ENCODE peak calls at places on chromosomes 5 and 9, in four cellular contexts. One of them, this sample, is unnamed.

GRCh38 chr9:127785933-127786772 is at the start of gene CDK9:
- DNase-seq in prostate gland: peak; percentile 89
- DNase-seq in mammary epithelial cell: peak; percentile 84
- DNase-seq in CD8-positive, alpha-beta T cell: peak; percentile 92
- DNase-seq in this sample: peak; percentile 91

GRCh38 chr5:123460296-123460729 is 37.1 kb upstream of the CEP120 start:
- DNase-seq in CD8-positive, alpha-beta T cell: no peak
- DNase-seq in mammary epithelial cell: peak; percentile 16
- DNase-seq in prostate gland: no peak
- DNase-seq in this sample: no peak

GRCh38 chr5:141857226-141857625 is 21.0 kb downstream of the PCDH1 start:
- DNase-seq in mammary epithelial cell: no peak
- DNase-seq in prostate gland: no peak
- DNase-seq in CD8-positive, alpha-beta T cell: no peak
- DNase-seq in this sample: no peak

GRCh38 chr5:137633896-137634295 is 102.0 kb downstream of the KLHL3 start:
- DNase-seq in prostate gland: no peak
- DNase-seq in CD8-positive, alpha-beta T cell: no peak
- DNase-seq in mammary epithelial cell: no peak
- DNase-seq in this sample: no peak

GRCh38 chr5:140181002-140181483 is 6.1 kb downstream of the CYSTM1 start:
- DNase-seq in mammary epithelial cell: no peak
- DNase-seq in prostate gland: no peak
- DNase-seq in CD8-positive, alpha-beta T cell: no peak
- DNase-seq in this sample: no peak

GRCh38 chr5:2163940-2164490 is 281.3 kb upstream of the IRX4 start:
- DNase-seq in prostate gland: no peak
- DNase-seq in CD8-positive, alpha-beta T cell: no peak
- DNase-seq in mammary epithelial cell: no peak
- DNase-seq in this sample: no peak

GRCh38 chr5:177966009-177966838 is 29.8 kb downstream of the PROP1 start:
- DNase-seq in prostate gland: no peak
- DNase-seq in CD8-positive, alpha-beta T cell: no peak
- DNase-seq in mammary epithelial cell: no peak
- DNase-seq in this sample: no peak

GRCh38 chr5:20420991-20421595 is 433.1 kb upstream of the CDH18 start:
- DNase-seq in prostate gland: no peak
- DNase-seq in mammary epithelial cell: no peak
- DNase-seq in CD8-positive, alpha-beta T cell: no peak
- DNase-seq in this sample: no peak

GRCh38 chr5:91280062-91280941 is 102.8 kb downstream of the ARRDC3 start:
- DNase-seq in mammary epithelial cell: peak; percentile 96
- DNase-seq in prostate gland: peak; percentile 91
- DNase-seq in CD8-positive, alpha-beta T cell: peak; percentile 75
- DNase-seq in this sample: peak; percentile 99

GRCh38 chr5:74667396-74667795 is 17.6 kb upstream of the HEXB start:
- DNase-seq in prostate gland: no peak
- DNase-seq in mammary epithelial cell: no peak
- DNase-seq in CD8-positive, alpha-beta T cell: no peak
- DNase-seq in this sample: no peak

GRCh38 chr5:1746371-1747078 is 53.1 kb downstream of the MRPL36 start:
- DNase-seq in prostate gland: no peak
- DNase-seq in CD8-positive, alpha-beta T cell: no peak
- DNase-seq in mammary epithelial cell: no peak
- DNase-seq in this sample: no peak

GRCh38 chr5:136228358-136228757 is 35.4 kb upstream of the SMIM32 start:
- DNase-seq in prostate gland: no peak
- DNase-seq in CD8-positive, alpha-beta T cell: no peak
- DNase-seq in mammary epithelial cell: no peak
- DNase-seq in this sample: no peak

GRCh38 chr5:106086352-106086751 is 1584.4 kb downstream of the EFNA5 start:
- DNase-seq in prostate gland: no peak
- DNase-seq in CD8-positive, alpha-beta T cell: no peak
- DNase-seq in mammary epithelial cell: no peak
- DNase-seq in this sample: no peak

GRCh38 chr5:82735160-82735789 is 341.9 kb downstream of the TMEM167A start:
- DNase-seq in CD8-positive, alpha-beta T cell: no peak
- DNase-seq in mammary epithelial cell: peak; percentile 76
- DNase-seq in prostate gland: no peak
- DNase-seq in this sample: no peak

GRCh38 chr9:106885451-106885850 is 22.5 kb downstream of the ZNF462 start:
- DNase-seq in prostate gland: no peak
- DNase-seq in mammary epithelial cell: peak; percentile 93
- DNase-seq in CD8-positive, alpha-beta T cell: no peak
- DNase-seq in this sample: peak; percentile 84

GRCh38 chr5:10387690-10388089 is 34.2 kb downstream of the MARCHF6 start:
- DNase-seq in prostate gland: no peak
- DNase-seq in mammary epithelial cell: peak; percentile 29
- DNase-seq in CD8-positive, alpha-beta T cell: no peak
- DNase-seq in this sample: peak; percentile 10

GRCh38 chr9:81613002-81613750 is 76.2 kb downstream of the TLE1 start:
- DNase-seq in mammary epithelial cell: no peak
- DNase-seq in prostate gland: no peak
- DNase-seq in CD8-positive, alpha-beta T cell: no peak
- DNase-seq in this sample: no peak

GRCh38 chr9:110048473-110048975 is 159.4 kb downstream of the C9orf152 start:
- DNase-seq in mammary epithelial cell: peak; percentile 66
- DNase-seq in prostate gland: peak; percentile 34
- DNase-seq in CD8-positive, alpha-beta T cell: peak; percentile 50
- DNase-seq in this sample: peak; percentile 86

GRCh38 chr9:116234091-116234490 is 80.5 kb downstream of the PAPPA start:
- DNase-seq in mammary epithelial cell: peak; percentile 59
- DNase-seq in prostate gland: no peak
- DNase-seq in CD8-positive, alpha-beta T cell: no peak
- DNase-seq in this sample: peak; percentile 90

GRCh38 chr5:147882586-147883313 is 4.2 kb downstream of the SCGB3A2 start:
- DNase-seq in CD8-positive, alpha-beta T cell: no peak
- DNase-seq in prostate gland: no peak
- DNase-seq in mammary epithelial cell: no peak
- DNase-seq in this sample: no peak

GRCh38 chr9:37011530-37011929 is 22.5 kb downstream of the PAX5 start:
- DNase-seq in mammary epithelial cell: no peak
- DNase-seq in CD8-positive, alpha-beta T cell: no peak
- DNase-seq in prostate gland: no peak
- DNase-seq in this sample: no peak

GRCh38 chr5:180201051-180201987 is 7.7 kb downstream of the RASGEF1C start:
- DNase-seq in CD8-positive, alpha-beta T cell: no peak
- DNase-seq in prostate gland: no peak
- DNase-seq in mammary epithelial cell: no peak
- DNase-seq in this sample: no peak

GRCh38 chr5:59042201-59042600 is 459.3 kb downstream of the RAB3C start:
- DNase-seq in mammary epithelial cell: peak; percentile 77
- DNase-seq in prostate gland: no peak
- DNase-seq in CD8-positive, alpha-beta T cell: no peak
- DNase-seq in this sample: no peak

GRCh38 chr5:151243564-151243963 is 9.4 kb upstream of the GM2A start:
- DNase-seq in prostate gland: no peak
- DNase-seq in CD8-positive, alpha-beta T cell: no peak
- DNase-seq in mammary epithelial cell: no peak
- DNase-seq in this sample: no peak

GRCh38 chr5:151238303-151238741 is 14.4 kb upstream of the CCDC69 start:
- DNase-seq in CD8-positive, alpha-beta T cell: no peak
- DNase-seq in mammary epithelial cell: no peak
- DNase-seq in prostate gland: no peak
- DNase-seq in this sample: no peak

GRCh38 chr5:151239237-151239861 is 13.6 kb upstream of the GM2A start:
- DNase-seq in prostate gland: no peak
- DNase-seq in CD8-positive, alpha-beta T cell: peak; percentile 45
- DNase-seq in mammary epithelial cell: no peak
- DNase-seq in this sample: peak; percentile 55

GRCh38 chr5:151243127-151243526 is 9.9 kb upstream of the GM2A start:
- DNase-seq in CD8-positive, alpha-beta T cell: no peak
- DNase-seq in prostate gland: no peak
- DNase-seq in mammary epithelial cell: no peak
- DNase-seq in this sample: no peak

GRCh38 chr5:151240891-151241290 is 12.1 kb upstream of the GM2A start:
- DNase-seq in prostate gland: no peak
- DNase-seq in mammary epithelial cell: no peak
- DNase-seq in CD8-positive, alpha-beta T cell: no peak
- DNase-seq in this sample: no peak
- H3K4me3 ChIP-seq in prostate gland: no peak overlapping the region
- H3K4me3 ChIP-seq in mammary epithelial cell: no peak overlapping the region
- H3K4me3 ChIP-seq in CD8-positive, alpha-beta T cell: no peak overlapping the region
- H3K4me3 ChIP-seq in this sample: no peak overlapping the region

GRCh38 chr9:138062196-138062595 is 184.6 kb downstream of the CACNA1B start:
- DNase-seq in mammary epithelial cell: no peak
- DNase-seq in prostate gland: no peak
- DNase-seq in CD8-positive, alpha-beta T cell: no peak
- DNase-seq in this sample: no peak
- H3K36me3 ChIP-seq in mammary epithelial cell: no peaks in the 10 kb centered on the region
- H3K36me3 ChIP-seq in prostate gland: no peaks in the 10 kb centered on the region
- H3K36me3 ChIP-seq in CD8-positive, alpha-beta T cell: no peaks in the 10 kb centered on the region
- H3K36me3 ChIP-seq in this sample: no peaks in the 10 kb centered on the region

GRCh38 chr5:4212071-4212739 is 616.6 kb downstream of the IRX1 start:
- DNase-seq in CD8-positive, alpha-beta T cell: no peak
- DNase-seq in prostate gland: no peak
- DNase-seq in mammary epithelial cell: no peak
- DNase-seq in this sample: no peak

GRCh38 chr5:4216142-4216541 is 620.5 kb downstream of the IRX1 start:
- DNase-seq in prostate gland: no peak
- DNase-seq in mammary epithelial cell: no peak
- DNase-seq in CD8-positive, alpha-beta T cell: no peak
- DNase-seq in this sample: no peak

GRCh38 chr5:4215143-4215542 is 619.5 kb downstream of the IRX1 start:
- DNase-seq in prostate gland: no peak
- DNase-seq in CD8-positive, alpha-beta T cell: no peak
- DNase-seq in mammary epithelial cell: no peak
- DNase-seq in this sample: no peak

GRCh38 chr5:4208996-4209395 is 613.4 kb downstream of the IRX1 start:
- DNase-seq in CD8-positive, alpha-beta T cell: no peak
- DNase-seq in mammary epithelial cell: no peak
- DNase-seq in prostate gland: no peak
- DNase-seq in this sample: no peak

GRCh38 chr5:4212981-4213819 is 617.6 kb downstream of the IRX1 start:
- DNase-seq in CD8-positive, alpha-beta T cell: no peak
- DNase-seq in mammary epithelial cell: no peak
- DNase-seq in prostate gland: no peak
- DNase-seq in this sample: no peak
- H3K4me3 ChIP-seq in CD8-positive, alpha-beta T cell: no peak overlapping the region
- H3K4me3 ChIP-seq in mammary epithelial cell: no peak overlapping the region
- H3K4me3 ChIP-seq in prostate gland: no peak overlapping the region
- H3K4me3 ChIP-seq in this sample: no peak overlapping the region

GRCh38 chr9:132648283-132648682 is 21.5 kb downstream of the DDX31 start:
- DNase-seq in prostate gland: no peak
- DNase-seq in mammary epithelial cell: no peak
- DNase-seq in CD8-positive, alpha-beta T cell: no peak
- DNase-seq in this sample: no peak
- H3K36me3 ChIP-seq in prostate gland: peaks cover 3% of the 10 kb centered on the region
- H3K36me3 ChIP-seq in mammary epithelial cell: peaks cover 44% of the 10 kb centered on the region
- H3K36me3 ChIP-seq in CD8-positive, alpha-beta T cell: peaks cover 58% of the 10 kb centered on the region
- H3K36me3 ChIP-seq in this sample: peaks cover 80% of the 10 kb centered on the region

This sample was measured in MG63.